ENCODE peak calls at places on chromosomes 2 and 18, in four cellular contexts. V is sigmoid colon, C is heart left ventricle, T is transverse colon. I is an unnamed sample. For H3K36me3, the result is how much of the 10 kb centered on the place peaks cover.

GRCh38 chr2:88903744-88904353 is 212.4 kb downstream of the RPIA start:
- DNase-seq in V (no peak), C (no peak), T (no peak), I (no peak)

GRCh38 chr2:141380625-141381012 is 750.2 kb downstream of the LRP1B start:
- DNase-seq in V (no peak), C (no peak), T (no peak), I (no peak)

GRCh38 chr18:37170984-37171383 is 342.1 kb downstream of the KIAA1328 start:
- DNase-seq in T (no peak), V (no peak), C (no peak), I (no peak)

GRCh38 chr2:86453838-86454237 is 12.7 kb downstream of the KDM3A start:
- DNase-seq in V (no peak), C (peak), T (peak), I (no peak)

GRCh38 chr2:99543247-99543646 is 53.4 kb upstream of the REV1 start:
- DNase-seq in V (no peak), C (no peak), T (no peak), I (no peak)

GRCh38 chr2:162018530-162018929 is 55.5 kb downstream of the DPP4 start:
- DNase-seq in V (no peak), T (no peak), C (no peak), I (no peak)

GRCh38 chr2:193276988-193277387 is 1082.3 kb upstream of the TMEFF2 start:
- DNase-seq in T (no peak), C (no peak), V (no peak), I (no peak)

GRCh38 chr2:200856806-200857205 is 7.7 kb downstream of the CLK1 start:
- DNase-seq in T (no peak), C (no peak), V (no peak), I (no peak)

GRCh38 chr18:75422341-75422910 is 5.1 kb downstream of the SMIM21 start:
- DNase-seq in V (no peak), C (no peak), T (no peak), I (no peak)

GRCh38 chr2:158315803-158316413 is 140.6 kb downstream of the CCDC148 start:
- DNase-seq in V (no peak), T (no peak), C (no peak), I (no peak)

DNA sequence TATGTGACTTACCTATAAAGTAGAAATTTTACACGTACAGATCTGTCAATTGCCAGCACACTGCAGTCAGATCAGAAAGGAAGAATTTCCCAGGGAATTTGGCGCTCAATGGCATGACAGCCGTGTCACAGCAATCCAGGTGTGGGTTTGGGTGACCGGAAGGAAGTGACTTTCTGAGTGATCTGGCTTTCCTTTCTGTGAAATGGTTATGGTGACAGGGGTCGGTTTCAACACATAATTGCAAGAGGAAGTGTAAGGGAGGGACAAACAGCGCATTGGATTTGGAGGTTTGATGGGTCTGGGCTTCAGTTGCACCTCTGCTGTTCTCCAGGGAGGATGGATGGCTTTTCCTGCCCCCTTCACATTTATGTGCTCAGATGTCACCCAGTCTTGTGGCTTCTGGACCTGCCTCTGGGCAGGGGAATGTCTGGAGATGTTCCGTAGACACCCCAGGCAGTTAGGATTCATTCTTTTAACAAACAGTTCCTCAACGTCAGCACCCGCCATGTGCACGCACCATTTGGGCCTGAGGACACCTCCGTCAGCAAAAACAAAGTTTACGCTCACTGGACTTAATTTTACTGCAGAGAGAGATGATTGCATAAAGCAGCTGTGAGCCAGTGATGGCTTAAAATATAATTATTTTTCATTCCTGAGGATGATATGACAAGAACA is 37.1 kb downstream of the MBP start:
- DNase-seq in C (no peak), V (peak), T (no peak), I (no peak)
- H3K36me3 ChIP-seq in C (under half), V (under half), T (under half), I (under half)

GRCh38 chr2:60551241-60552095 is 2.0 kb downstream of the BCL11A start:
- DNase-seq in V (peak), C (no peak), T (peak), I (peak)
- TF ChIP-seq POLR2A in V (no peak), C (no peak), T (no peak), I (no peak)

DNA sequence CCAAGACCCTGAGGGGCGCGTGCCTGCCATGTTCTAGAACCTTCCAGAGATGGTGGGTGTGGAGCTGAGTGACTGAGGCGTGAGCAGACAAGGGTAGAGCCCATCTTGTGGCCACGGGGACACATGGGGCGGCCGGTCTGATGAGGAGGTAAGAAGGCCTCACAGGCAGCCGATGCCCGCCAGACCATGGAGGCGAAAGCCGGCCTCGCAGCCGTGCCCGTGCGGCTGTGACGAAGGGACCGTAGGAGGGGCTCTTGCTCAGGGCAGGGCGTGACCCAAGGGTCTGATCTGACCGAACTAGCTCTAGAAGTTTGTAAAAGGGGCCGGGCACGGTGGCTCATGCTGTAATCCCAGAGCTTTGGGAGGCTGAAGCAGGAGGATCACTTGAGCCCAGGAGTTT is 19.6 kb downstream of the D2HGDH start:
- DNase-seq in C (no peak), T (no peak), V (no peak), I (no peak)
- H3K36me3 ChIP-seq in C (under half), T (under half), V (under half), I (under half)

DNA sequence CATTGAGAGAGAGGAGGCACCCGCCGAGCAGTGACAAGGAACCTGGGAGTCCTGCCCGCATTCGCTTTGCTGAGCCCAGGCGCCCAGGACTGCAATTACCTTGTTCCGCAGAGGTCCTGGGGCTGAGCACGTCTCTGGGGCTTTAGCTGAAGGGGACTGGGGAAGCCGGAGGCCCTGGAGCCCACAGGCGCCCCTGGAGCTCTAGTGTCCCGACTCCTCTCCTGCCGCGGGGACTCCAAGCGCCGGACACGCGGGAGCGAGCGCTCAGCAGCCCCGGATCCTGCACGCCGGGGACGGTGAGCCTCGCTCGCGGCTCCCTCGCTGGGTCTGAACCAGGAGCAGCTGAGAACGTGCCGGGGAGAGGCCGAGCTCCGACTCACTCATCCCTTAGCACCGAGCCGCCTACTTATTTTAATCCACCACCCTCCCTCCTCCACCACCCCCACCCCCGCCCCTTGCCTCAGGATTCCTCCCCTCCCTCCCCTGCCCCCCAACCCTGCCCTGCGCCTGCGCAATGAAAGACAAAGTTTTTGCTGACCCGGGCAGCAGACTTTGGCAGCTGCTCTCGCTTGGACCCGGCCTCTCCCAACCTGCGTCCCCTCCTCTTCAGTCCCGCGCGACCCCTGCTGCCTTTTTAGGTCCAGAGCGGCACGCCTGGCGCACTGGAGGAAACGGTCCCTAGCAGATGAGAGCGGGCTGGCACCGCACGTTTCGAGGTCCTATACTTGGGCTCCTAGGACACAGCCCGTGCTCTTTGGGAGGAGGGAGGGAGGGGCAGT is at the start of gene OSR1:
- DNase-seq in C (peak), T (peak), V (peak), I (peak)
- TF ChIP-seq POLR2A in C (no peak), T (peak), V (no peak), I (no peak)

GRCh38 chr2:8729939-8730338 is 48.1 kb downstream of the ID2 start:
- DNase-seq in T (no peak), V (no peak), C (peak), I (no peak)

GRCh38 chr2:8728305-8729015 is 46.6 kb downstream of the ID2 start:
- DNase-seq in T (no peak), V (no peak), C (no peak), I (no peak)

GRCh38 chr2:8737571-8738175 is 55.8 kb downstream of the ID2 start:
- DNase-seq in V (no peak), C (no peak), T (no peak), I (no peak)

DNA sequence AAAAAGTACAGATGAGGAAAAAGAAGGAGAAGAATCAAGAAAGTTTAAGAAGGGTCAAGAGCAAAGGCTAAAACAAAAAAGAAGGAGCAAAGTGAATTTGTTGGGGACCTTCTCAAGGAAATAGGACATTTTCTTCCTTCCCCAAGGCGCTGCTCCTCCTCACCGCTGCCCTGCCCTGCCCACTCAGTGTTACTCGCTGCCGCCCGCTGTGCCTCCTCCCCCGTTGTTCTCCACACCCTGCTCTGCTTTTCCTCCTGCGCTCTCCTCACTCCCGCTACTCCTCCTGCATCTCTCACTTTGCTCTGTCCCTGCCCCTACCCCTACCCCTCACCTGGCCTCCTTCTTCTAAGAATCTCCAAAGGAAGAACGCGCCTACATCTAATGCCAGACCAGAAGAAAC is 50.7 kb downstream of the ID2 start:
- DNase-seq in V (no peak), T (no peak), C (no peak), I (no peak)
- H3K36me3 ChIP-seq in V (under half), T (half or more), C (under half), I (under half)

GRCh38 chr2:85418132-85419008 is at the start of gene SH2D6:
- DNase-seq in C (peak), T (peak), V (peak), I (peak)
- TF ChIP-seq POLR2A in C (no peak), T (peak), V (no peak), I (peak)

DNA sequence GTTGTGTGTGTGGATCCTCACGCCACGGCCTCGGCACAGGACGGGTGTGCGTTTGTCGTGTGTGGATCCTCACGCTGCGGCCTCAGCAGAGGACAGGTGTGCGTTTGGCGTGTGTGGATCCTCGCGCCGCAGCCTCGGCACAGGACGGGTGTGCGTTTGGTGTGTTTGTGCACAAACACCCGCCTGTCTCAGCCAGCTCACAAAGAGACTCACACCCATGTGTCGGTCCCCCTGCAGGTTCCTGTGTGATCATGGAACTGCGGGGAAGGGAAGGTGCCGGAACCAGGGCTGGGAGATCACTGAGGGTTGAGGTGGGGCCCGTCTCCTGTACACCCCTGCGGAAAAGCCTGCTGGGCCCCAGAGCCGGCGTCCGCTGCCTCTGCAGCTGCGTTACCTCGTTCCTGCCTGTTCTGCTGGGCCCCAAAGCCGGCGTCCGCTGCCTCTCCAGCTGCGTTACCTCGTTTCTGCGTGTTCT is 53.6 kb downstream of the CTDP1 start:
- DNase-seq in V (no peak), C (no peak), T (no peak), I (no peak)
- H3K36me3 ChIP-seq in V (under half), C (under half), T (half or more), I (under half)

I was measured in Peyer's patch.